ENCODE peak calls at places on chromosomes 7 and 10, in five cellular contexts. K, C, I, P and X are unnamed samples.

GRCh38 chr10:117686606-117687005 is 144.1 kb downstream of the EMX2 start:
- DNase-seq in I (no peak), C (no peak), K (no peak), P (no peak), X (no peak)

GRCh38 chr7:112205348-112206237 is 606 bp downstream of the DOCK4 start:
- DNase-seq in K (no peak), C (peak; percentile 37), P (peak; percentile 87), I (peak; percentile 93), X (peak; percentile 57)

GRCh38 chr7:96973986-96974385 is 31.4 kb upstream of the DLX6 start:
- DNase-seq in K (no peak), P (no peak), I (no peak), C (no peak), X (no peak)

GRCh38 chr7:71626206-71626605 is 494.3 kb downstream of the GALNT17 start:
- DNase-seq in K (no peak), C (no peak), I (no peak), P (no peak), X (no peak)

GRCh38 chr7:91228327-91228726 is 35.9 kb upstream of the FZD1 start:
- DNase-seq in C (no peak), I (no peak), K (no peak), P (no peak), X (no peak)

GRCh38 chr7:81264116-81264515 is 345.3 kb upstream of the SEMA3C start:
- DNase-seq in C (no peak), K (no peak), P (no peak), I (no peak), X (no peak)

GRCh38 chr10:23001901-23002516 is 74.2 kb downstream of the ARMC3 start:
- DNase-seq in K (no peak), I (no peak), C (no peak), P (no peak), X (no peak)

GRCh38 chr7:98051118-98051744 is 55.4 kb upstream of the LMTK2 start:
- DNase-seq in C (no peak), K (no peak), P (no peak), I (no peak), X (peak; percentile 64)

GRCh38 chr10:69180525-69181204 is 631 bp downstream of the SUPV3L1 start:
- DNase-seq in P (no peak), I (no peak), C (no peak), K (no peak), X (no peak)

GRCh38 chr7:21361413-21362130 is 66.3 kb upstream of the SP4 start:
- DNase-seq in C (no peak), P (no peak), K (no peak), I (no peak), X (no peak)

GRCh38 chr7:22696672-22697071 is 30.3 kb upstream of the IL6 start:
- DNase-seq in K (no peak), C (no peak), P (no peak), I (no peak), X (no peak)

GRCh38 chr10:12628964-12629766 is 279.8 kb downstream of the CAMK1D start:
- DNase-seq in P (no peak), I (no peak), C (no peak), K (no peak), X (no peak)

GRCh38 chr7:55249332-55249731 is 115.8 kb upstream of the LANCL2 start:
- DNase-seq in P (no peak), K (no peak), I (no peak), C (no peak), X (no peak)

GRCh38 chr10:95260909-95261552 is 29.8 kb downstream of the PDLIM1 start:
- DNase-seq in I (no peak), C (no peak), P (no peak), K (no peak), X (no peak)

GRCh38 chr10:124093076-124093773 is at the start of gene CHST15:
- DNase-seq in K (no peak), C (peak; percentile 30), I (no peak), P (peak; percentile 90), X (peak; percentile 55)

GRCh38 chr10:33329178-33329577 is 5.3 kb downstream of the NRP1 start:
- DNase-seq in C (no peak), I (no peak), K (no peak), P (no peak), X (no peak)

GRCh38 chr7:8594115-8594514 is 160.7 kb downstream of the NXPH1 start:
- DNase-seq in I (no peak), K (no peak), C (no peak), P (no peak), X (no peak)

DNA sequence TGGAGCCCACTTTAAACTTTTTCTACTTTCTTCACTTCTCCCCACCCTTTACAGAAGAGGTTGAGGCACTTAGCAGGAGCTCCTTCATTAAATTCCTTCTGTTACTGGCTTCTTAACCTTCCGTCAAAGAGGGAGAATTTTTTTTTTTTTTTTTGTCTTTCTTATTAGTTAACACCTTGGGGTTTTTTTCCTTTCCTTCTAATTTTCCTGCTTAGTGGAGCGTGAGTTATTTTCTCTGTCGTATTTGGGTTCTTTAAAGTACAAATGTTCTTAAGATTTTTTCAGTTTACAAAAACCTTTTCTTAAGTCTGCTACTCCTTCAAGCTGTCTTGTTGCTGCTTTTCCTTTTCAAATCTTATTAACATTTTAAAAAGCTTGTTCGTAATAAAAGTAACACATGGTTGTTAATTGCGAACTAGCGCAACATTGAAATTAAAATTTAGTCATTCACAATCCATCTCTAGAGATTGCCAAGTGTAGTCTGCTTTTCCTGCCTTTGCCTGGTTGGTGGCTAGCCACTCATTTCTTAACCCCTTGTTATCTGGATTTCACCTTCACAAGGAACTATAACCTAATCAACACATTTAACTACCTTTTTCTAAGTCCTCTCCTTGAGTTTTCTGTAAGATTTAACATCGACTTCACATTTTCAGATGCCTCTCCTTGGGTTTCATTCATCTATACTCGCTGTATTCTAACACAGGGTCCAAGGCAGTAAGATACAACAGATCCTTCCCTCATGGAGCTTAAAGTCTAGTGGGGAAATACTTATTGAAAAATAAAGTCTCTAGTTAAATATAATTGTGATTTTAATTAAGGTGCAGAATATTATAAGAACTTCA is 2.0 kb downstream of the BMPR1A start:
- DNase-seq in K (no peak), C (no peak), I (no peak), P (no peak), X (no peak)
- H3K27ac ChIP-seq in K (peak overlapping the region; percentile 72), C (peak overlapping the region; percentile 99), I (no peak overlapping the region), P (no peak overlapping the region), X (no peak overlapping the region)

GRCh38 chr10:86785021-86785420 is 28.6 kb downstream of the BMPR1A start:
- DNase-seq in K (no peak), C (no peak), P (no peak), I (no peak), X (no peak)
- H3K27ac ChIP-seq in K (no peak overlapping the region), C (peak overlapping the region; percentile 71), P (no peak overlapping the region), I (no peak overlapping the region), X (no peak overlapping the region)

GRCh38 chr7:48087349-48087748 is 1.7 kb upstream of the UPP1 start:
- DNase-seq in C (no peak), I (no peak), P (no peak), K (no peak), X (no peak)
- H3K27ac ChIP-seq in C (peak overlapping the region; percentile 97), I (peak overlapping the region; percentile 97), P (peak overlapping the region; percentile 36), K (peak overlapping the region; percentile 98), X (no peak overlapping the region)

GRCh38 chr10:26441491-26442214 is 3.5 kb downstream of the APBB1IP start:
- DNase-seq in P (no peak), C (no peak), I (no peak), K (no peak), X (no peak)

GRCh38 chr10:26448706-26449435 is 10.7 kb downstream of the APBB1IP start:
- DNase-seq in P (no peak), C (no peak), K (no peak), I (no peak), X (no peak)

GRCh38 chr10:26448292-26448691 is 10.2 kb downstream of the APBB1IP start:
- DNase-seq in K (no peak), I (no peak), C (no peak), P (no peak), X (no peak)

GRCh38 chr10:26446258-26446657 is 8.1 kb downstream of the APBB1IP start:
- DNase-seq in K (no peak), C (no peak), I (no peak), P (no peak), X (no peak)

DNA sequence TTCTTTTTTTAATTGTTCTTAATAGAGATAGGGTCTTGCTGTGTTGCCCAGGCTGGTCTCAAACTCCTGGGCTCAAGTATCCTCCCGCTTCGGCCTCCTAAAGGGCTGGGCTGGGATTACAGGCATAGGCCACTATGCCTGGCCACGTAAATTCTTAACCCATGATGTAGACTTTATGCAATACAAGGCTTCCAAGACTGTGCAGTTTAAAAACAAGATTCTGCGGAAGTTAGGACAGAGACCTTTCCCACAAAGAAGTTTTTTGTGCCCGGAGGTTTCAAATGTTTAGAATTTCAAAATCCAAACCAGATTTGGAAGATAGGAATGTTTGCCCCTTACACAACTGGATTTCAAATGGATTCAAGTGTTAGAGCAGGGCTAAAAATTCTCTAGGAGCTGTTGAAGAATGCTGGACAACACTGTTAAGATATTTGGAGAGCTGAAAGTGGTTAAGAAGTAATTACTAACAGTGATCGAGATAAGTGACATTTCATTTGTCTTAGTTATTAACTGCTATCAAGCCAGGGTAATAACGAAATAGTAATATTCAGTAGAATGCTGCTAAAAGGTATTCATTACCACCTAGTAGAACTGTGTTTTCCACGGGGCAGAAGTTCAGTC is 7.4 kb downstream of the APBB1IP start:
- DNase-seq in I (no peak), C (no peak), K (no peak), P (no peak), X (no peak)
- H3K27ac ChIP-seq in I (peak overlapping the region; percentile 79), C (no peak overlapping the region), K (no peak overlapping the region), P (no peak overlapping the region), X (no peak overlapping the region)

GRCh38 chr7:92739091-92739490 is 97.3 kb downstream of the CDK6 start:
- DNase-seq in P (no peak), I (no peak), C (no peak), K (no peak), X (no peak)

GRCh38 chr7:92737706-92738105 is 98.7 kb downstream of the CDK6 start:
- DNase-seq in P (no peak), C (no peak), I (no peak), K (no peak), X (no peak)

GRCh38 chr7:92732451-92733036 is 103.8 kb downstream of the CDK6 start:
- DNase-seq in P (no peak), K (no peak), I (no peak), C (no peak), X (no peak)

GRCh38 chr7:92736870-92737269 is 99.5 kb downstream of the CDK6 start:
- DNase-seq in K (no peak), I (no peak), P (no peak), C (no peak), X (no peak)

DNA sequence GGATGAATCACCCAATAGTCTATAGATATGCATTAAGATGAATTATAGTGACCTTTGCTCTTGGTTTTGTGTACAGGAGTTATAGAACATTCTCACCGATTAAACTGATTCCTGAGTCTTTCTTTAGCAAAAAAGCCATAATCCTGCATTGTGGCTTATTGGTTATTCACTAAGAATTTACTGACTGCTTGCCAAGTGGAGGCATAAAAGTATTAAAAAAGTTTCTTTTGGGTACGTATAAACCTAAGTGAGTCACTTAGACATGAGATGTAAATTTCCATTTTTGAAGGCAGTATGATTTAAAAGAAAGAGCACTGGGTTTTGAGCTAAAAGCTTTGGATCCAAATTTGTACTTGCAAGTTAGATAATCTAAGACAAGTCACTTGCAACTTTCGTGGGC is 100.7 kb downstream of the CDK6 start:
- DNase-seq in K (no peak), P (no peak), I (no peak), C (no peak), X (no peak)
- H3K27ac ChIP-seq in K (peak overlapping the region; percentile 21), P (no peak overlapping the region), I (no peak overlapping the region), C (no peak overlapping the region), X (no peak overlapping the region)

GRCh38 chr10:119353438-119353837 is 146.1 kb downstream of the GRK5 start:
- DNase-seq in C (no peak), P (no peak), I (no peak), K (no peak), X (no peak)
- H3K27ac ChIP-seq in C (no peak overlapping the region), P (no peak overlapping the region), I (no peak overlapping the region), K (no peak overlapping the region), X (no peak overlapping the region)

GRCh38 chr7:12929416-12930140 is 242.1 kb downstream of the ARL4A start:
- DNase-seq in C (no peak), K (no peak), P (no peak), I (no peak), X (no peak)
- H3K27ac ChIP-seq in C (no peak overlapping the region), K (no peak overlapping the region), P (no peak overlapping the region), I (no peak overlapping the region), X (no peak overlapping the region)